ENCODE peak calls at places on chromosomes 7 and 10, in five cellular contexts. S is stomach, Z is H7, G is lower leg skin, A is heart right ventricle. J is an unnamed sample.

GRCh38 chr7:2007526-2007925 is 225.2 kb downstream of the MAD1L1 start:
- DNase-seq in Z (no peak), G (peak; percentile 48), A (no peak), S (no peak), J (peak; percentile 36)

GRCh38 chr7:84274029-84274638 is 79.5 kb upstream of the SEMA3A start:
- DNase-seq in G (no peak), Z (no peak), S (no peak), A (no peak), J (no peak)

GRCh38 chr10:108791030-108791429 is 1132.3 kb downstream of the XPNPEP1 start:
- DNase-seq in G (no peak), Z (no peak), S (no peak), A (no peak), J (no peak)

GRCh38 chr7:30914611-30915601 is 3.3 kb downstream of the AQP1 start:
- DNase-seq in A (peak; percentile 51), S (no peak), G (peak; percentile 90), Z (no peak), J (no peak)

GRCh38 chr7:83178066-83178465 is 15.4 kb upstream of the PCLO start:
- DNase-seq in G (no peak), A (no peak), Z (no peak), S (no peak), J (no peak)

GRCh38 chr7:129952164-129952652 is 552 bp downstream of the UBE2H start:
- DNase-seq in S (peak; percentile 60), G (peak; percentile 88), Z (no peak), A (peak; percentile 49), J (no peak)

GRCh38 chr10:101495324-101495925 is 92.6 kb downstream of the POLL start:
- DNase-seq in A (no peak), S (no peak), G (no peak), Z (no peak), J (no peak)

GRCh38 chr10:130804778-130805634 is 506.5 kb downstream of the TCERG1L start:
- DNase-seq in Z (peak; percentile 17), G (peak; percentile 70), A (no peak), S (no peak), J (no peak)

GRCh38 chr10:23448802-23449570 is 10.1 kb downstream of the OTUD1 start:
- DNase-seq in G (no peak), S (no peak), A (no peak), Z (no peak), J (no peak)

GRCh38 chr7:100893910-100894763 is 1.6 kb downstream of the ACHE start:
- DNase-seq in A (no peak), Z (peak; percentile 59), S (no peak), G (no peak), J (peak; percentile 75)

GRCh38 chr7:135905858-135906257 is 71.3 kb downstream of the MTPN start:
- DNase-seq in Z (no peak), G (no peak), A (no peak), S (no peak), J (no peak)

GRCh38 chr10:6778992-6779701 is 199.1 kb upstream of the PRKCQ start:
- DNase-seq in G (no peak), Z (no peak), S (no peak), A (no peak), J (no peak)

GRCh38 chr7:41869091-41869490 is 166.2 kb upstream of the INHBA start:
- DNase-seq in S (no peak), G (no peak), A (no peak), Z (no peak), J (no peak)

GRCh38 chr7:69564454-69565417 is 33.5 kb upstream of the AUTS2 start:
- DNase-seq in G (no peak), A (no peak), Z (no peak), S (no peak), J (no peak)

GRCh38 chr7:43625453-43625852 is 42.5 kb downstream of the STK17A start:
- DNase-seq in Z (no peak), S (no peak), A (no peak), G (no peak), J (no peak)

GRCh38 chr7:133052826-133053225 is 29.1 kb downstream of the CHCHD3 start:
- DNase-seq in A (no peak), G (no peak), Z (no peak), S (no peak), J (no peak)

GRCh38 chr7:34277016-34277800 is 371.9 kb downstream of the BMPER start:
- DNase-seq in S (no peak), G (no peak), Z (no peak), A (no peak), J (no peak)

GRCh38 chr7:27201231-27202017 is 1.5 kb upstream of the HOXA13 start:
- DNase-seq in G (peak; percentile 74), S (no peak), A (no peak), Z (no peak), J (peak; percentile 39)

GRCh38 chr10:35561670-35562069 is 43.5 kb upstream of the GJD4 start:
- DNase-seq in A (peak; percentile 35), G (peak; percentile 80), Z (no peak), S (no peak), J (no peak)